ENCODE peak calls at places on chromosomes 5 and 9, in ten cellular contexts. G, C, K, Y, R, B, H, W, T and N are unnamed samples.

GRCh38 chr5:172452398-172453205 is 1.7 kb downstream of the SH3PXD2B start:
- DNase-seq in H (peak), G (peak), B (no peak), C (no peak), W (peak), Y (peak), K (peak), R (peak), T (no peak), N (no peak)

GRCh38 chr5:4113905-4114304 is 518.3 kb downstream of the IRX1 start:
- DNase-seq in R (no peak), Y (no peak), W (no peak), B (no peak), T (no peak), H (no peak), G (no peak), K (no peak), C (no peak), N (no peak)

GRCh38 chr9:89730715-89731114 is 125.9 kb downstream of the GADD45G start:
- DNase-seq in K (no peak), T (no peak), B (no peak), Y (peak), R (no peak), G (no peak), C (no peak), H (no peak), W (no peak), N (no peak)

GRCh38 chr5:137871571-137871970 is 3.9 kb downstream of the MYOT start:
- DNase-seq in R (no peak), H (no peak), T (no peak), K (no peak), C (no peak), Y (no peak), W (no peak), B (no peak), G (no peak), N (no peak)

GRCh38 chr9:96680812-96681499 is 25.8 kb upstream of the PRXL2C start:
- DNase-seq in B (no peak), T (no peak), R (no peak), C (no peak), H (no peak), Y (no peak), W (no peak), G (no peak), K (no peak), N (no peak)

GRCh38 chr5:62259699-62260220 is 46.2 kb upstream of the KIF2A start:
- DNase-seq in H (no peak), T (no peak), Y (no peak), K (no peak), W (peak), G (no peak), B (no peak), C (no peak), R (no peak), N (no peak)

GRCh38 chr5:16033196-16033925 is 146.2 kb downstream of the MARCHF11 start:
- DNase-seq in W (no peak), B (no peak), R (no peak), T (no peak), G (no peak), K (no peak), H (no peak), Y (no peak), C (no peak), N (no peak)

GRCh38 chr5:80057121-80057520 is 22.0 kb downstream of the THBS4 start:
- DNase-seq in T (no peak), R (no peak), C (no peak), H (no peak), Y (no peak), B (no peak), W (no peak), K (no peak), G (no peak), N (no peak)

GRCh38 chr9:16321461-16322119 is 548.9 kb downstream of the BNC2 start:
- DNase-seq in G (peak), W (peak), R (no peak), K (peak), B (no peak), T (no peak), Y (peak), H (peak), C (no peak), N (no peak)

GRCh38 chr5:180811623-180812119 is 9.1 kb upstream of the MGAT1 start:
- DNase-seq in B (no peak), K (peak), R (peak), T (no peak), H (no peak), Y (no peak), C (peak), G (no peak), W (no peak), N (no peak)

GRCh38 chr5:55657443-55657842 is 54.7 kb downstream of the SLC38A9 start:
- DNase-seq in Y (no peak), G (no peak), H (no peak), T (no peak), W (no peak), K (no peak), B (no peak), R (no peak), C (no peak), N (peak)

GRCh38 chr5:55177078-55177477 is 4.1 kb upstream of the CDC20B start:
- DNase-seq in H (no peak), G (no peak), W (no peak), R (no peak), T (no peak), B (no peak), C (no peak), K (no peak), Y (no peak), N (no peak)

GRCh38 chr9:6673326-6674025 is 27.9 kb upstream of the GLDC start:
- DNase-seq in K (no peak), C (no peak), B (no peak), T (no peak), W (no peak), G (no peak), R (no peak), H (no peak), Y (no peak), N (no peak)

GRCh38 chr9:38443597-38443996 is 19.3 kb upstream of the IGFBPL1 start:
- DNase-seq in H (no peak), G (no peak), R (no peak), B (no peak), K (peak), T (no peak), C (no peak), Y (no peak), W (no peak), N (no peak)

GRCh38 chr5:155883966-155884555 is 442.9 kb upstream of the SGCD start:
- DNase-seq in B (no peak), T (no peak), R (peak), W (no peak), H (peak), C (no peak), G (no peak), Y (no peak), K (peak), N (no peak)

GRCh38 chr5:119269061-119269579 is 86.7 kb upstream of the TNFAIP8 start:
- DNase-seq in G (no peak), B (peak), K (peak), T (no peak), Y (peak), R (peak), H (peak), W (peak), C (peak), N (peak)

GRCh38 chr5:170408189-170408588 is 19.0 kb upstream of the KCNMB1 start:
- DNase-seq in B (no peak), K (no peak), H (peak), Y (no peak), G (no peak), T (no peak), R (peak), W (peak), C (no peak), N (peak)

GRCh38 chr5:169706758-169707450 is 69.8 kb downstream of the DOCK2 start:
- DNase-seq in R (no peak), W (peak), T (no peak), B (no peak), H (peak), K (peak), G (peak), Y (peak), C (no peak), N (no peak)

GRCh38 chr9:120655005-120655622 is 59.2 kb downstream of the MEGF9 start:
- DNase-seq in K (peak), R (no peak), W (peak), H (peak), T (no peak), C (no peak), Y (peak), G (no peak), B (no peak), N (no peak)

GRCh38 chr5:119365847-119366536 is 10.2 kb downstream of the TNFAIP8 start:
- DNase-seq in Y (no peak), H (no peak), C (no peak), R (no peak), W (no peak), K (no peak), B (no peak), T (no peak), G (no peak), N (no peak)

GRCh38 chr5:163189023-163189553 is 248.3 kb upstream of the CCNG1 start:
- DNase-seq in Y (no peak), G (no peak), T (no peak), K (no peak), H (no peak), B (no peak), C (no peak), W (no peak), R (no peak), N (no peak)

GRCh38 chr5:425714-426113 is 17.3 kb upstream of the EXOC3 start:
- DNase-seq in R (no peak), Y (no peak), K (peak), H (no peak), B (peak), C (no peak), W (peak), G (no peak), T (no peak), N (no peak)

GRCh38 chr5:394671-395155 is 48.3 kb upstream of the EXOC3 start:
- DNase-seq in G (no peak), K (no peak), Y (no peak), C (no peak), B (no peak), H (no peak), W (no peak), T (no peak), R (no peak), N (no peak)

GRCh38 chr9:113222482-113222841 is 1.1 kb downstream of the SLC31A1 start:
- DNase-seq in C (no peak), B (no peak), H (peak), K (peak), R (peak), Y (peak), W (peak), G (peak), T (no peak), N (no peak)

GRCh38 chr9:10252174-10252573 is 360.6 kb downstream of the PTPRD start:
- DNase-seq in R (no peak), K (peak), W (peak), Y (peak), T (no peak), G (no peak), H (no peak), B (no peak), C (no peak), N (no peak)

GRCh38 chr9:109536859-109537258 is 38.8 kb upstream of the PTPN3 start:
- DNase-seq in G (no peak), W (no peak), H (no peak), B (no peak), R (no peak), K (no peak), Y (no peak), T (no peak), C (no peak), N (peak)

GRCh38 chr5:159051431-159052281 is 48.1 kb downstream of the EBF1 start:
- DNase-seq in Y (peak), W (no peak), T (no peak), G (no peak), C (no peak), R (peak), B (peak), H (peak), K (no peak), N (no peak)

GRCh38 chr9:93300585-93301081 is 116.7 kb downstream of the WNK2 start:
- DNase-seq in T (no peak), W (peak), G (no peak), H (no peak), C (no peak), R (peak), K (no peak), Y (no peak), B (no peak), N (no peak)

GRCh38 chr5:41968153-41968723 is 43.2 kb downstream of the FBXO4 start:
- DNase-seq in G (no peak), Y (no peak), T (no peak), R (no peak), H (no peak), W (no peak), B (no peak), K (no peak), C (no peak), N (no peak)

GRCh38 chr5:134003957-134004625 is 684 bp downstream of the VDAC1 start:
- DNase-seq in B (peak), H (peak), C (no peak), R (peak), G (no peak), Y (peak), T (peak), K (no peak), W (peak), N (peak)

GRCh38 chr5:124889522-124889828 is 143.0 kb upstream of the ZNF608 start:
- DNase-seq in Y (no peak), G (no peak), R (no peak), H (peak), K (no peak), B (no peak), C (no peak), W (peak), T (no peak), N (no peak)

GRCh38 chr5:1492757-1493156 is 31.0 kb downstream of the LPCAT1 start:
- DNase-seq in H (no peak), T (peak), R (no peak), K (no peak), G (no peak), Y (no peak), B (no peak), W (no peak), C (no peak), N (no peak)

GRCh38 chr5:148406406-148406805 is 22.6 kb downstream of the FBXO38 start:
- DNase-seq in G (no peak), H (no peak), Y (no peak), C (no peak), B (no peak), R (no peak), T (no peak), K (no peak), W (no peak), N (no peak)

DNA sequence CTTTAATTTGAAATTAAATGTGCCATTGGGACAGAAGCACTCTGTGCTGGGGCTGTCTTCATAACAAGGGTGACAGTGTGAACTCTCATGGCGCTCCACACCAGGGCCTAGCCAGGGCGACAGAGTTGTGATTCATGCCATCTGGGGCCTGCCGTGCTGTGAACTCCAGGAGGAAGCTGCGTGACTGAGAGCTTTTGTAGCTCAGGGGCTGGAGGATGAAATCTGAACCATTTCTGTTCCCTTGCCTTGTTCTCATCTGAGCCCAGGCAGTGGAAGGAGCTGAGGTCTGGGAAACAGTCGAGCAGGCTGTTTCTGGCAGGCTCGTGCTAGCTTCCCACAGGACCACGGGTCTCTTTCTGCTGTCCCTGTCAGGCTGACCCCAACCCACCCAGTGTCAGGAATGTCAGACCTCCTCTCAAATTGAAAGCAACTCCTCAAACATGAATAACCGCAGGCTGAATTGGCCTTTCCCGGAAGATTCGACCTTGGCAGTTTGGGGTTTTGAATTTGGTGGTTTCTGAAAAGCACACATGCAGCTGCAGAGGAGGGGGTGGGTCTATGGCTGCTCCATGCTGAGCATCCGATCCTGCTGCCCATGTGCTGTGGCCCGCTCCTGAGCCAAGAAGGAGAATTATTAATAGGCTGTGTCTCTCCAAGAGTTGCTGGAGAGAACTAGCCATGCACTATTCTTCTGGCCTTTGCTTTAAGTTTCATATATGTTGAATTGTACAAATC is 69.2 kb upstream of the RPS23 start:
- DNase-seq in H (peak), B (no peak), T (no peak), Y (peak), G (no peak), K (no peak), W (peak), R (peak), C (no peak), N (no peak)
- H3K4me3 ChIP-seq in H (peak), B (no peak), T (no peak), Y (peak), G (no peak), K (no peak), W (no peak), R (no peak), C (no peak), N (no peak)

DNA sequence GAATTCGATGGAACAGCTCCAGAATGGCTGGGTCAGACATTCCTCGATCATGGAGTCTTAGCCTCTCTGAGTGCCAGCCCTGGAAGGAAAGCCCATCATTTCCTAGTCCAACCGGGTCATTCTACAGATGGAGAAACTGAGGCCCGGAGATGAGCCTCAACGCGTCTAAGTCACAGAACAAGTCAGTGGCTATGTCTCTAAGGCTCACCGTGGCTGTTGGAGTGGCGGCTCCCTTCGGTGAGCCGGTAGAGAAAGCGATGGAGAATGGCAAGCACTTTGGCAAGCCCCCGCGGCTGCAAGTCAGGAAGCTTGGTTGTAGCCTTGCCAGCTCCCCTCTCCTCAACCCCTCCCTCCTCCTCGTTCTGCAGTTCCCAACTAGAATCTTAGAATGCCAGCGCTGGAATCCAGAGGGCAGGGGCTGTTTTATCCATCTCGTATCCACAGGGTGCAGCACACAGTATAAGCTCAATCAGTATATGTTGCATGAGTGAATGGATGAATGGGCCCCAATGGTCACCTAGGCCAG is 428 bp upstream of the ARSI start:
- DNase-seq in H (no peak), R (no peak), G (no peak), W (no peak), Y (no peak), T (no peak), C (no peak), K (no peak), B (no peak), N (no peak)
- H3K4me3 ChIP-seq in H (peak), R (peak), G (no peak), W (no peak), Y (peak), T (no peak), C (peak), K (peak), B (no peak), N (no peak)

GRCh38 chr9:77987880-77988525 is 43.6 kb downstream of the GNAQ start:
- DNase-seq in R (no peak), B (no peak), W (no peak), H (no peak), G (no peak), T (no peak), K (no peak), Y (no peak), C (no peak), N (no peak)

GRCh38 chr9:77989909-77990308 is 41.7 kb downstream of the GNAQ start:
- DNase-seq in C (no peak), R (no peak), G (no peak), T (no peak), Y (no peak), W (no peak), K (no peak), B (no peak), H (no peak), N (no peak)

GRCh38 chr9:77989437-77989836 is 42.2 kb downstream of the GNAQ start:
- DNase-seq in R (no peak), H (no peak), W (no peak), T (no peak), G (no peak), C (no peak), B (no peak), Y (no peak), K (no peak), N (no peak)

GRCh38 chr9:77985996-77986395 is 45.6 kb downstream of the GNAQ start:
- DNase-seq in T (no peak), H (no peak), Y (no peak), B (no peak), G (no peak), W (no peak), R (no peak), K (no peak), C (no peak), N (no peak)

DNA sequence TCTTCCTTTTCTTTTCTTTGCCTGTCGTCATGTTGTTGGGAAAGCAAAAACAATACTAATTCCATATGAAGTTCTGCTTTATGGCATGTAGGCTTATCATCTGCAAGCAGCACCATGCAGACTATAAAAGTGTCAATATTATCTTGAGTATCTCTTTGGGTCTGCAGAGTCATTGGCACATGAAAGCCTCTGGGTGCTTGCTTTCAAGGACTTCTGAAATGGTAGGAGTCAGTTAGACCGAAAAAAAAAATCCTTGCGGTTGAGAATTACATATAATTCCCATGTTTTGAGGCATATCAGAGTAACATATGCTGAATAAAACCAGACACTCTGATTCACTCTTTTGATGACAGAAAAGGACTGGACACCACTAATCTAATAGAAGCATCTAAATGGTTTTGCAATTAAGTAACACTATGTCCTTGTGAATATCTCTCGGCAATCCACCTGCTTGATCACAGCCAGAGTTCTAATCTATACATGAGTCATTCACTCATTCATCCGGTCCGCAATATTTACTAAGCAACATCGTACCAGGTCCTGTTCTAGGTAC is 44.4 kb downstream of the GNAQ start:
- DNase-seq in G (no peak), C (no peak), Y (no peak), B (no peak), H (no peak), R (no peak), T (no peak), K (no peak), W (no peak), N (no peak)
- H3K4me3 ChIP-seq in G (no peak), C (no peak), Y (no peak), B (no peak), H (no peak), R (no peak), T (no peak), K (no peak), W (no peak), N (no peak)

DNA sequence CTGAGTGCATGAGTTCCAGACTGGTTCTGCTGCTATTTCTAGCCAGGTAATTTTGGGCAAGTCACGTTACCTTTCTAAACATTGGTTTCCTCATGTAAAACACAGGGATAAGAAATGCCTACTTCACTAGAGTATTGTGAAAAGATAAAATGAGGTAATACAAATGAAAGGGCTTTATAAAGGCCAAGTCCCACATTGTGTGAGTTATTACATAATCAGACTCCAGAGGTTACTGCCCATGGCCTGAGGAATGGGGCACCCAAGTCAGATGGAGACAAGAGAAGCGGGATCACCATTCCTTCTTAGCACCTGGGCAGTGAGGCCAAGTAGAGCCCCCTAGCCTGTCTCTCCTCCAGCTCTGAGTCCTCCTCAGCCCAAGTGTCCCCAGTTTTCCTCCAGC is 7.5 kb downstream of the HBEGF start:
- DNase-seq in H (peak), W (no peak), K (no peak), G (no peak), Y (no peak), C (no peak), T (no peak), B (no peak), R (no peak), N (no peak)
- H3K4me3 ChIP-seq in H (no peak), W (no peak), K (no peak), G (no peak), Y (no peak), C (no peak), T (no peak), B (no peak), R (no peak), N (no peak)